ENCODE peak calls at places on chromosomes 13 and 19, in four cellular contexts. T, H, O and L are unnamed samples. For H3K4me1, the result is how much of the 10 kb centered on the place peaks cover.

GRCh38 chr19:39351537-39352037 is 9.4 kb downstream of the SAMD4B start:
- DNase-seq in H (no peak), O (no peak), T (peak), L (no peak)

GRCh38 chr19:18290250-18291018 is 9.0 kb upstream of the JUND start:
- DNase-seq in O (no peak), T (peak), H (no peak), L (no peak)

GRCh38 chr13:46339035-46339666 is 47.9 kb downstream of the RUBCNL start:
- DNase-seq in H (no peak), O (no peak), T (peak), L (no peak)

GRCh38 chr19:38142176-38143035 is 81.6 kb downstream of the DPF1 start:
- DNase-seq in H (peak), T (peak), O (peak), L (peak)

GRCh38 chr13:22061371-22061805 is 390.5 kb downstream of the FGF9 start:
- DNase-seq in O (no peak), H (peak), T (no peak), L (peak)

GRCh38 chr13:44243198-44243852 is 130.3 kb upstream of the SERP2 start:
- DNase-seq in H (peak), O (peak), T (peak), L (peak)

GRCh38 chr19:38251564-38252051 is 4.6 kb downstream of the PPP1R14A start:
- DNase-seq in H (no peak), O (no peak), T (no peak), L (peak)

GRCh38 chr13:23391752-23392151 is 41.8 kb downstream of the SACS start:
- DNase-seq in O (no peak), T (peak), H (no peak), L (no peak)

GRCh38 chr13:101917833-101918755 is 465.6 kb downstream of the ITGBL1 start:
- DNase-seq in H (peak), O (no peak), T (no peak), L (peak)

GRCh38 chr19:51456541-51457290 is 1.5 kb downstream of the SIGLEC8 start:
- DNase-seq in O (no peak), H (no peak), T (no peak), L (no peak)

GRCh38 chr19:41563847-41564514 is 12.0 kb upstream of the CEACAM21 start:
- DNase-seq in T (no peak), H (peak), O (no peak), L (peak)

GRCh38 chr13:51895906-51896888 is 34.4 kb downstream of the CCDC70 start:
- DNase-seq in O (peak), H (peak), T (peak), L (peak)

GRCh38 chr13:73733691-73734090 is 400.5 kb downstream of the KLF12 start:
- DNase-seq in O (no peak), T (no peak), H (no peak), L (no peak)

GRCh38 chr13:112456138-112457056 is 80.2 kb downstream of the SPACA7 start:
- DNase-seq in T (no peak), H (peak), O (no peak), L (no peak)

GRCh38 chr13:78606471-78607408 is 3.4 kb upstream of the POU4F1 start:
- DNase-seq in H (peak), T (no peak), O (no peak), L (peak)

GRCh38 chr13:38303816-38304215 is 45.8 kb upstream of the UFM1 start:
- DNase-seq in O (no peak), T (no peak), H (no peak), L (no peak)

GRCh38 chr19:30552593-30552992 is 180.4 kb downstream of the ZNF536 start:
- DNase-seq in T (no peak), O (no peak), H (no peak), L (no peak)

GRCh38 chr19:30566681-30567420 is 194.7 kb downstream of the ZNF536 start:
- DNase-seq in O (no peak), T (no peak), H (no peak), L (no peak)

GRCh38 chr19:18415177-18415867 is 3.9 kb upstream of the SSBP4 start:
- DNase-seq in O (no peak), H (peak), T (peak), L (no peak)

GRCh38 chr19:46015080-46015960 is 7.5 kb downstream of the PGLYRP1 start:
- DNase-seq in H (peak), O (peak), T (no peak), L (peak)

GRCh38 chr13:85853901-85854663 is 54.9 kb upstream of the SLITRK6 start:
- DNase-seq in H (no peak), O (no peak), T (no peak), L (peak)

GRCh38 chr19:20472854-20473253 is 92.7 kb downstream of the ZNF737 start:
- DNase-seq in T (no peak), O (no peak), H (no peak), L (no peak)

GRCh38 chr13:91657283-91657682 is 258.9 kb downstream of the GPC5 start:
- DNase-seq in T (no peak), O (no peak), H (no peak), L (no peak)

GRCh38 chr13:64075543-64076271 is 2660.1 kb upstream of the PCDH20 start:
- DNase-seq in T (no peak), O (no peak), H (no peak), L (no peak)

GRCh38 chr19:4776436-4777205 is 14.9 kb upstream of the FEM1A start:
- DNase-seq in H (no peak), O (no peak), T (no peak), L (peak)

GRCh38 chr13:42388326-42388725 is 116.4 kb downstream of the AKAP11 start:
- DNase-seq in H (no peak), T (no peak), O (no peak), L (no peak)

GRCh38 chr19:38663957-38664502 is 16.6 kb downstream of the ACTN4 start:
- DNase-seq in T (no peak), O (no peak), H (no peak), L (no peak)

DNA sequence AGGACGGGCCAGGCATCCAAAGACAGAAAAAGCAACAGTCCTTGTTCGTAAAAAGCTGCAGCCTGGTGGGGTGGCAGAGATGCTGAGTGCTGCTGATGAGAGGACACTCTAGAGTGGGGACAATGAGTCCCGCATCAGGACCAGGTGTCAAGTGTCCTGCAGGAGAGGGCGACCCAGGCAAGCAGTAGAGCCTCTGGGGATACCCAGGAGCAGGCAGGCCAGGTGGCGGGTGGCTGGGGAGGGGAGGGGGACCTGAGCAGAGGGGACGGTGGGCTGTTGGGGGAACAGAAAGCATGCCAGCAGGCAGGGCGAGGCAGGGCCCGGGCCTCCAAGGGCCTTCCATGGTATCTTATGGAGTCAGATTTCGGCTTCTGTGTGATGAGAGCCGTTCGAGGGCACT is 35.8 kb downstream of the GGACT start:
- DNase-seq in H (no peak), O (no peak), T (no peak), L (no peak)
- H4K5ac ChIP-seq in H (no peak), O (no peak), T (no peak), L (no peak)

GRCh38 chr19:1104452-1105216 is 840 bp downstream of the GPX4 start:
- DNase-seq in T (peak), O (no peak), H (peak), L (peak)

GRCh38 chr19:1103691-1104451 is at the start of gene GPX4:
- DNase-seq in O (peak), H (peak), T (peak), L (peak)

GRCh38 chr19:1098177-1099051 is 3.2 kb upstream of the POLR2E start:
- DNase-seq in T (peak), O (no peak), H (no peak), L (no peak)

GRCh38 chr19:1102407-1103106 is 1.2 kb upstream of the GPX4 start:
- DNase-seq in H (no peak), T (peak), O (no peak), L (peak)

GRCh38 chr19:1101337-1101698 is 2.5 kb upstream of the GPX4 start:
- DNase-seq in O (no peak), T (no peak), H (no peak), L (peak)
- H3K4me1 ChIP-seq in O (under half), T (under half), H (under half), L (under half)

DNA sequence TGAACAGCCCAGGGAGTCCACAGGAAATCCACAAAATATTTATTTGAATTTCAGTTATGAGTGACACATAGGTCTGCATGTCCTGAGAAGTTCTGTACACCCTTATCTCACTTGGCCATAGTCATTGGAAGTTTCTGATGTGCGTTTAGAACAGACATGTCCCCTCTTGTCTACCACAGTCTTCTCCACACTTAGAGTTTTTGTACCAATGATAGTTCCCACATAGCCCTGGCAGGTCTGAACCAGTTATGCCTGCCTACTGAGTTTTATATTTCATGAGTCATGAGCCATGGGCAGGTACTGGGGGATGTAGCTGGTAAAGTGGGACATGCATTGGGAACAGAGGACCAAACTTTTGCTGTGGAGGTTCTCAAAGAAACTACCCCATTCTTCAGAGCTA is 11.3 kb downstream of the ZNF132 start:
- DNase-seq in O (no peak), H (no peak), T (no peak), L (no peak)
- H4K5ac ChIP-seq in O (no peak), H (no peak), T (no peak), L (no peak)

DNA sequence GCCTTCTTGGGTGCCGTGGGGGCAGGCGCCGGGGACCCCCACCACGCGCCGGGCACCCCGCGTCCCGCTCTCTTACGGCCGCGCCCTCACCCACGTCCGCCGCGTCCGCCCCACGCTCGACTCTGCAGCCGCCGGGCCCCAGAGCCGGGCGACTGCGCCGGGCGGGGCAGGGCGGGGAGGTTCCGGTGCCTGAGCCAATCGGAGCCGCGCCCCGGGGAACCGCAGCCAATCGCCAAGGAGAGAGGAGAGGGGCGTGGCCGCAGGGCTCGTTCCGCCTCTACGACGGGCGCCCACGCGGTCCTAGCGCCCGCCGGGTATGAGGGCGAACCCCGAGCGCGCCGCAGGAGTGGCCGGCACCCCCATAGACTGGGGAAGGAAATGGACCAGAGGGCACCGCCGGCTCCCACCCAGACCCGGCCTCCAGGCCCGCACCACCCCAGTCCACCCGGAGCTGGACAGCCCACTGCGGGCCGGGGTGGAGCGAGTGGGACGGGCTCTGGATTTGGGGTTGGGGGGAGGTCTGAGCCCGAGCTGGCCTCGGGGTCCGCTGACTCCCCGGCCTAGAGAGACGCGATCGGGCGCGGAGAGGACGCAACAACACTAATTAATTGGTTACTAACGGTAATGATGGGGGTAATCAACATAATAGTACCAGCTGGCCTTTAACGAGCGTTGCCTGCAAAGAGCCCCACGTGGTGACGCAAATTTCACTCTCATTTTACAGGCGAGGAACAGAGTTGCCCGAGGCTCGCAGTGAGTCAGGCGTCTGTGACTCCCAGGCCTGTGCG is at the start of gene MFSD12:
- DNase-seq in T (peak), H (peak), O (peak), L (peak)
- H3K4me1 ChIP-seq in T (under half), H (under half), O (under half), L (under half)

DNA sequence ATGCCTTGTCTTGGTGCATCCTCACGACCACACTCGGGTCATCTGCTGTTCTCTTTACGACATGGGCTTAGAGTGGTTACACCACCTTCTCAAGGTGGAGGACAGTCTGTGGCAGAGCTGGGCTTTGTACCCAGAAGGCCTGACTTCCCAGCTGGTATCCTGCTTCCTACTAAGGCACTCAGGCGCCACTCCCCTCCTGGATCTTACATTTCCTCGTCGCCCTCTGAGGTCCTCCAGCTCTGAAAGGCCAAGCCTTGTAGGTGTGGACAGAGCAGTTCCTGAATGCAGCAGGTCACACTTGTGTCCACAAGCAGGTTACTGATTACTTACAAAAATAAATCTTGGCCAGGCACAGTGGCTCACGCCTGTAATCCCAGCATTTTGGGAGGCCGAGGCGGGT is 11.9 kb downstream of the SYCE2 start:
- DNase-seq in H (no peak), O (no peak), T (no peak), L (no peak)
- H4K5ac ChIP-seq in H (no peak), O (no peak), T (no peak), L (no peak)

GRCh38 chr19:35714601-35715354 is 3.0 kb upstream of the KMT2B start:
- DNase-seq in H (peak), O (no peak), T (no peak), L (peak)

GRCh38 chr19:35715981-35716734 is 1.6 kb upstream of the KMT2B start:
- DNase-seq in O (no peak), T (peak), H (no peak), L (no peak)

GRCh38 chr19:35713904-35714440 is 3.8 kb upstream of the KMT2B start:
- DNase-seq in O (no peak), T (no peak), H (no peak), L (no peak)

GRCh38 chr19:35716735-35716984 is 1.1 kb upstream of the KMT2B start:
- DNase-seq in O (no peak), T (no peak), H (no peak), L (no peak)

DNA sequence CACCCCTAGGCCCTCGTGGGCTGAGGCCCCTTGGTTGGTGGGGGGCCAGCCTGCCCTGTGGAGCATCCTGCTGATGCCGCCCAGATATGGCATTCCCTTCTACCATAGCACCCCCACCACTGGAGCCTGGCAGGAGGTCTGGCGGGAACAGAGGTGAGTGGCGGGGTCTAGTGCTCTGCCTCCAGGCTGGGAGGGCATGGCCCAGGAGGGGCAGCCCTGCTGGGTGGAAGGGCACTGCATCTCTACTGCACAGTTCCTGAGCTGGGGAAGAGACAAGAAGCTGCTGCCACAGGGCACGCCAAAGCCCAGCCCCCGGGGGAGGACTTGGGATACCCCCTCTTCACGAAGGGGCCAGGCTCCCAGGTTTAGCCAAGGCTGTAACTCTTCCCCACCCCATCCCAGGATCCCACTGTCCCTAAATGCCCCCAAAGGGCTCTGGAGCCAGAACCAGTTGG is 2.4 kb upstream of the KMT2B start:
- DNase-seq in O (no peak), T (no peak), H (no peak), L (no peak)
- H3K4me1 ChIP-seq in O (under half), T (under half), H (under half), L (under half)